ENCODE peak calls at places on chromosomes 2 and 18, in five cellular contexts. Q is stomach, I is neural progenitor cell, J is right lobe of liver, D is astrocyte. C is an unnamed sample.

GRCh38 chr2:158624071-158624470 is 167.3 kb downstream of the PKP4 start:
- DNase-seq in Q (no peak), I (no peak), D (no peak), J (no peak), C (no peak)

GRCh38 chr2:186503827-186504606 is 18.0 kb downstream of the ZC3H15 start:
- DNase-seq in D (peak; percentile 12), J (no peak), Q (no peak), I (peak; percentile 13), C (no peak)

GRCh38 chr2:135916232-135916631 is 40.0 kb upstream of the MCM6 start:
- DNase-seq in D (peak; percentile 9), Q (no peak), J (no peak), I (peak; percentile 20), C (no peak)

GRCh38 chr2:16726147-16726546 is 60.5 kb upstream of the CYRIA start:
- DNase-seq in J (no peak), I (no peak), Q (no peak), D (no peak), C (no peak)

GRCh38 chr2:33129661-33130447 is 183.1 kb downstream of the LTBP1 start:
- DNase-seq in Q (no peak), D (no peak), J (no peak), I (no peak), C (no peak)

GRCh38 chr18:76687271-76688006 is 134.9 kb upstream of the ZNF236 start:
- DNase-seq in D (peak; percentile 80), I (no peak), J (no peak), Q (no peak), C (no peak)

GRCh38 chr2:203344667-203345066 is 16.5 kb downstream of the ABI2 start:
- DNase-seq in I (no peak), D (no peak), J (no peak), Q (no peak), C (no peak)

GRCh38 chr2:6968319-6969100 is 51.3 kb downstream of the RNF144A start:
- DNase-seq in I (peak; percentile 38), Q (no peak), J (no peak), D (peak; percentile 30), C (no peak)

GRCh38 chr2:55556809-55557208 is 37.3 kb downstream of the CFAP36 start:
- DNase-seq in I (no peak), Q (no peak), D (no peak), J (no peak), C (no peak)

GRCh38 chr2:37119182-37119581 is 34.9 kb downstream of the GPATCH11 start:
- DNase-seq in I (no peak), J (no peak), D (no peak), Q (no peak), C (no peak)

GRCh38 chr2:191927319-191927867 is 80.5 kb upstream of the CAVIN2 start:
- DNase-seq in J (no peak), I (peak; percentile 27), Q (peak; percentile 77), D (peak; percentile 98), C (no peak)

GRCh38 chr2:98134601-98135000 is 47.6 kb downstream of the VWA3B start:
- DNase-seq in J (no peak), I (no peak), D (peak; percentile 46), Q (no peak), C (no peak)

GRCh38 chr18:13454363-13455150 is 236.0 kb downstream of the LDLRAD4 start:
- DNase-seq in D (no peak), Q (peak; percentile 8), J (no peak), I (no peak), C (no peak)

GRCh38 chr18:23847321-23847986 is 158.2 kb downstream of the LAMA3 start:
- DNase-seq in I (no peak), D (no peak), Q (no peak), J (no peak), C (no peak)

GRCh38 chr2:216017365-216017764 is 4.0 kb upstream of the MREG start:
- DNase-seq in J (no peak), D (no peak), I (no peak), Q (no peak), C (no peak)

GRCh38 chr2:25073914-25074313 is 32.0 kb downstream of the EFR3B start:
- DNase-seq in I (no peak), Q (no peak), J (no peak), D (no peak), C (no peak)

GRCh38 chr18:24674236-24675004 is 214.0 kb downstream of the HRH4 start:
- DNase-seq in I (no peak), J (no peak), D (no peak), Q (no peak), C (no peak)

GRCh38 chr18:50816767-50817166 is 3.0 kb downstream of the MRO start:
- DNase-seq in I (peak; percentile 33), D (peak; percentile 25), J (no peak), Q (no peak), C (no peak)

GRCh38 chr2:15142069-15142689 is 419.0 kb downstream of the NBAS start:
- DNase-seq in Q (no peak), D (no peak), J (no peak), I (no peak), C (no peak)

GRCh38 chr2:219404291-219404910 is 13.8 kb upstream of the DES start:
- DNase-seq in D (no peak), Q (no peak), J (no peak), I (no peak), C (no peak)

GRCh38 chr18:22171839-22172582 is 2.6 kb downstream of the GATA6 start:
- DNase-seq in I (peak; percentile 65), J (no peak), D (no peak), Q (no peak), C (no peak)

GRCh38 chr2:200741468-200742202 is 70.1 kb upstream of the BZW1 start:
- DNase-seq in D (no peak), I (peak; percentile 14), Q (peak; percentile 65), J (no peak), C (no peak)

GRCh38 chr2:55097462-55098410 is 47.5 kb upstream of the RTN4 start:
- DNase-seq in I (no peak), Q (no peak), J (no peak), D (peak; percentile 73), C (no peak)

GRCh38 chr2:7508220-7508943 is 591.2 kb downstream of the RNF144A start:
- DNase-seq in I (no peak), J (no peak), D (no peak), Q (no peak), C (no peak)

GRCh38 chr2:120818441-120818920 is 82.8 kb downstream of the GLI2 start:
- DNase-seq in J (peak; percentile 43), I (no peak), Q (no peak), D (peak; percentile 94), C (peak; percentile 72)

GRCh38 chr2:108288534-108289106 is at the start of gene SULT1C2:
- DNase-seq in I (peak; percentile 71), Q (peak; percentile 35), J (peak; percentile 67), D (peak; percentile 40), C (no peak)

GRCh38 chr18:6374935-6375529 is 39.7 kb downstream of the L3MBTL4 start:
- DNase-seq in I (no peak), J (peak; percentile 76), Q (no peak), D (no peak), C (no peak)

GRCh38 chr2:238459081-238459629 is 32.4 kb downstream of the ASB1 start:
- DNase-seq in D (peak; percentile 84), I (no peak), J (no peak), Q (peak; percentile 67), C (no peak)

GRCh38 chr2:167191588-167191987 is 303.3 kb downstream of the XIRP2 start:
- DNase-seq in Q (no peak), D (peak; percentile 75), J (no peak), I (no peak), C (no peak)

GRCh38 chr18:56298935-56299334 is 339.5 kb downstream of the TXNL1 start:
- DNase-seq in D (peak; percentile 36), Q (no peak), J (no peak), I (no peak), C (no peak)

GRCh38 chr2:1740714-1741584 is 3.4 kb downstream of the PXDN start:
- DNase-seq in I (no peak), J (peak; percentile 32), D (no peak), Q (no peak), C (no peak)

GRCh38 chr2:222568866-222569265 is 87.0 kb downstream of the FARSB start:
- DNase-seq in I (no peak), D (peak; percentile 70), J (no peak), Q (no peak), C (peak; percentile 53)

GRCh38 chr2:205975082-205975949 is 110.7 kb downstream of the INO80D start:
- DNase-seq in J (no peak), D (peak; percentile 12), I (no peak), Q (peak; percentile 44), C (no peak)

GRCh38 chr2:98768765-98769476 is 38.0 kb upstream of the MGAT4A start:
- DNase-seq in I (no peak), Q (no peak), J (no peak), D (peak; percentile 54), C (no peak)

GRCh38 chr2:3108710-3109702 is 268.6 kb downstream of the EIPR1 start:
- DNase-seq in D (no peak), J (no peak), I (no peak), Q (no peak), C (no peak)

GRCh38 chr18:21513292-21513691 is 87.2 kb downstream of the ESCO1 start:
- DNase-seq in Q (no peak), J (no peak), I (no peak), D (peak; percentile 26), C (no peak)

GRCh38 chr2:233438573-233439147 is 84.4 kb downstream of the DGKD start:
- DNase-seq in I (no peak), Q (peak; percentile 66), D (no peak), J (no peak), C (no peak)

GRCh38 chr18:34787931-34788532 is 77.9 kb downstream of the DTNA start:
- DNase-seq in D (peak; percentile 25), I (peak; percentile 75), Q (peak; percentile 41), J (no peak), C (no peak)

GRCh38 chr18:5524660-5525059 is 19.1 kb downstream of the EPB41L3 start:
- DNase-seq in Q (no peak), D (no peak), I (no peak), J (no peak), C (no peak)

GRCh38 chr2:201953880-201954279 is 79.8 kb upstream of the FZD7 start:
- DNase-seq in J (no peak), I (no peak), D (no peak), Q (no peak), C (no peak)
- H3K27ac ChIP-seq in J (no peak overlapping the region), I (no peak overlapping the region), D (no peak overlapping the region), Q (no peak overlapping the region), C (no peak overlapping the region)

DNA sequence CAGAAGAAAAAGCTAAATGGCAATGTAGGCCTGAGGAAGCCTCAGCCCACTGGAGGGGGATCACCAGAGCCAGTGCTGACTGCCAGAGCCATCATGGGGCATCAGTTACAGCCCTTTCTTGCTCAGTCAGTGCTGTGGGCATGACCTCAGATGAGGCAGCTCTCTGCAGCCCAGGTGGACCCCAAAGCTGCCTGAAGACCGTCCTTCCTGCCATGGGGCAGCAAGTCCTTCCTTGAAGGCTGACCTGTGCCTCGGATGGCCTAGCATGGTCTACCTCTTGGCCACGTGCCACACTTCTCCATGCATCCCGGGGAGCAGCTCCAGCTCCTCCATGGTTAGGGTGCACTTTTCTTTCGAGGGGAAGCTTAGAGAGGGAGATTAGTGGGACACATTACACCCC is 233.4 kb downstream of the VAPA start:
- DNase-seq in I (no peak), J (no peak), Q (no peak), D (no peak), C (no peak)
- H3K4me3 ChIP-seq in I (no peak overlapping the region), J (no peak overlapping the region), Q (no peak overlapping the region), D (no peak overlapping the region), C (no peak overlapping the region)

GRCh38 chr2:173667415-173667814 is 297.8 kb downstream of the SP3 start:
- DNase-seq in D (no peak), J (no peak), Q (no peak), I (no peak), C (no peak)
- TF ChIP-seq CTCF in D (no peak), J (no peak), Q (peak; percentile 14), I (no peak), C (no peak)

GRCh38 chr18:45252474-45252873 is 362.8 kb upstream of the SLC14A2 start:
- DNase-seq in I (no peak), J (no peak), Q (no peak), D (no peak), C (no peak)
- H3K27ac ChIP-seq in I (no peak overlapping the region), J (no peak overlapping the region), Q (no peak overlapping the region), D (no peak overlapping the region), C (no peak overlapping the region)

C was measured in AG04450.